ENCODE peak calls at places on chromosome 20, in six cellular contexts. P is mesenchymal stem cell, Z is H9, X is IMR-90, Q is neuronal stem cell, S is H1. J is an unnamed sample.

GRCh38 chr20:63735859-63736718 is at the start of gene LIME1:
- DNase-seq in Q (no peak), S (peak; percentile 45), P (no peak), X (no peak), Z (peak; percentile 33), J (no peak)

GRCh38 chr20:61099786-61100185 is 152.3 kb upstream of the CDH4 start:
- DNase-seq in S (no peak), P (no peak), Q (no peak), Z (no peak), X (no peak), J (no peak)

GRCh38 chr20:59123011-59123676 is 40.5 kb upstream of the ZNF831 start:
- DNase-seq in P (no peak), X (no peak), S (no peak), Q (no peak), Z (no peak), J (no peak)

GRCh38 chr20:40945754-40946451 is 82.7 kb upstream of the TOP1 start:
- DNase-seq in Z (peak; percentile 81), S (peak; percentile 76), P (peak; percentile 50), Q (peak; percentile 65), X (peak; percentile 52), J (peak; percentile 86)

GRCh38 chr20:61725966-61726365 is 339.7 kb downstream of the TAF4 start:
- DNase-seq in Q (no peak), Z (no peak), P (no peak), S (no peak), X (no peak), J (no peak)

GRCh38 chr20:38231786-38232130 is 28.8 kb downstream of the KIAA1755 start:
- DNase-seq in P (peak; percentile 70), Z (no peak), S (no peak), X (peak; percentile 53), Q (no peak), J (no peak)

GRCh38 chr20:19787366-19787765 is 29.3 kb downstream of the RIN2 start:
- DNase-seq in Z (no peak), Q (no peak), X (no peak), P (no peak), S (no peak), J (no peak)

GRCh38 chr20:21096321-21097043 is 9.7 kb downstream of the LINC00237 start:
- DNase-seq in S (no peak), X (peak; percentile 32), P (peak; percentile 52), Z (peak; percentile 72), Q (no peak), J (peak; percentile 70)

GRCh38 chr20:1287306-1287705 is 21.2 kb downstream of the SNPH start:
- DNase-seq in X (no peak), P (no peak), Q (no peak), S (no peak), Z (no peak), J (no peak)

GRCh38 chr20:38128691-38129090 is 36.4 kb downstream of the TGM2 start:
- DNase-seq in Z (no peak), P (no peak), S (no peak), Q (no peak), X (no peak), J (no peak)

GRCh38 chr20:58014628-58015315 is 213.7 kb downstream of the ANKRD60 start:
- DNase-seq in P (no peak), Z (peak; percentile 7), X (no peak), S (no peak), Q (no peak), J (no peak)

GRCh38 chr20:63310265-63310971 is 17.4 kb downstream of the COL20A1 start:
- DNase-seq in P (no peak), Q (no peak), S (no peak), X (peak; percentile 37), Z (no peak), J (no peak)

GRCh38 chr20:50433001-50433400 is 77.2 kb upstream of the PTPN1 start:
- DNase-seq in Q (no peak), Z (no peak), X (no peak), P (no peak), S (no peak), J (no peak)

GRCh38 chr20:17750722-17751045 is 50.9 kb downstream of the BANF2 start:
- DNase-seq in P (no peak), X (no peak), Z (no peak), Q (no peak), S (no peak), J (no peak)

DNA sequence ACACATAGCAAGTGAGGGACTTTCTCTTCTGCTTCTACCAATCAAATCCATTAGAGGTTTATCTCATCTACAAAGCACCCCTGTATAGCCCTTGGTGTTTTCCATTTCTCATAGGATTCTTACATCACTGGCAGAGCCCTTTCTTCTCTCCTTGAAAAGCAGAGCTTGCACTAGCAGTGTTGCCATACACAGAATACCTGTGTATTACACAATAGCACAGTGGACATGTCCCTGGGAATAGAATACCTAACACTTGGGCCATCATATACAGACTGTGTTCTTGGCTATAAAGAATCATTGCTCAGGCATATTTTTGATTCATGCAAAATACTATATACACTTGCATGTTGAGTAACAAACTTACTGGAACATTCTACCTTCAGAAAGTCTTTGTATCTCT is 582.0 kb downstream of the KIF16B start:
- DNase-seq in Z (no peak), Q (no peak), X (no peak), P (no peak), S (no peak), J (no peak)
- H2BK15ac ChIP-seq in Z (no peak overlapping the region), Q (no peak overlapping the region), X (no peak overlapping the region), P (no peak overlapping the region), S (no peak overlapping the region), J (no peak overlapping the region)

GRCh38 chr20:25584905-25585704 is at the start of gene NINL:
- DNase-seq in S (peak; percentile 89), Z (peak; percentile 89), Q (peak; percentile 78), P (peak; percentile 73), X (peak; percentile 48), J (peak; percentile 88)

GRCh38 chr20:25586877-25587276 is 1.5 kb upstream of the NINL start:
- DNase-seq in X (peak; percentile 28), S (no peak), Z (no peak), Q (no peak), P (peak; percentile 17), J (no peak)

GRCh38 chr20:25588491-25588890 is 3.2 kb upstream of the NINL start:
- DNase-seq in P (no peak), X (no peak), S (no peak), Z (no peak), Q (no peak), J (no peak)

GRCh38 chr20:25587536-25587935 is 2.2 kb upstream of the NINL start:
- DNase-seq in P (no peak), X (no peak), S (no peak), Z (no peak), Q (no peak), J (no peak)
- H2BK15ac ChIP-seq in P (no peak overlapping the region), X (no peak overlapping the region), S (no peak overlapping the region), Z (no peak overlapping the region), Q (no peak overlapping the region), J (no peak overlapping the region)

GRCh38 chr20:24303393-24303792 is 166.0 kb upstream of the SYNDIG1 start:
- DNase-seq in P (no peak), Z (no peak), Q (no peak), X (no peak), S (no peak), J (peak; percentile 30)
- H2BK15ac ChIP-seq in P (no peak overlapping the region), Z (no peak overlapping the region), Q (no peak overlapping the region), X (no peak overlapping the region), S (no peak overlapping the region), J (no peak overlapping the region)

GRCh38 chr20:47886454-47887041 is 101.3 kb upstream of the SULF2 start:
- DNase-seq in Q (no peak), X (no peak), P (no peak), Z (no peak), S (no peak), J (no peak)
- H2BK15ac ChIP-seq in Q (no peak overlapping the region), X (no peak overlapping the region), P (no peak overlapping the region), Z (no peak overlapping the region), S (no peak overlapping the region), J (no peak overlapping the region)

GRCh38 chr20:22939181-22939580 is 95.9 kb upstream of the SSTR4 start:
- DNase-seq in Q (no peak), X (no peak), Z (no peak), P (no peak), S (no peak), J (no peak)

GRCh38 chr20:22944062-22944461 is 91.0 kb upstream of the SSTR4 start:
- DNase-seq in P (no peak), Z (no peak), Q (no peak), X (no peak), S (no peak), J (no peak)

GRCh38 chr20:22940350-22940749 is 94.8 kb upstream of the SSTR4 start:
- DNase-seq in S (no peak), Z (no peak), Q (no peak), X (no peak), P (no peak), J (no peak)

GRCh38 chr20:22942742-22943141 is 92.4 kb upstream of the SSTR4 start:
- DNase-seq in Z (no peak), P (no peak), Q (no peak), S (no peak), X (no peak), J (no peak)

DNA sequence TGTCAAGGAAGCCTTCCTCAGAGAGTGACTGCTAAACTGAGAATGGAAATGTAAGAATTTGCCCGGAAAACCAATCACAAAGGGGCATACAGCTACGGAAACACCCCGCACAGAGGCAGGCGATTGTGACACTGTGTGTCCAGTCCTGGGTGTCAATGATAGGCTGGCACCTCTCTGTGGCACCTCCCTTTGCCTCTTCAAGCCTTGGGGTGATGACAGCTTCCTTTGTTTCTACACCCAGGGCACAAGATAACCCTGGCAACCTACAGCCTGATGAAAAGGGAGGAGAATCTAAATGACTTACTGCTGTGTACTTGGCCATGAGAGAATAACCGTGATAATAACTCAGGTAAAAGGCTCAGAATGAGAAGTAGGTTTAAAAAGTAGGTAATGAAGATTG is 93.6 kb upstream of the SSTR4 start:
- DNase-seq in Q (no peak), X (no peak), Z (no peak), P (no peak), S (no peak), J (no peak)
- H2BK15ac ChIP-seq in Q (no peak overlapping the region), X (no peak overlapping the region), Z (no peak overlapping the region), P (no peak overlapping the region), S (no peak overlapping the region), J (no peak overlapping the region)